ENCODE peak calls at places on chromosomes 4 and X, in five cellular contexts. V is iPS-NIHi11; F is erythroblast; H is GM13977; A is stimulated activated naive CD4-positive, alpha-beta T cell treated with Interleukin-2 at 50 U/mL for 16 hours. W is an unnamed sample.

GRCh38 chr4:6458528-6458927 is 13.9 kb downstream of the PPP2R2C start:
- DNase-seq in V (no peak), H (no peak), F (no peak), A (no peak), W (no peak)

GRCh38 chrX:117120700-117121099 is 657.9 kb upstream of the CT83 start:
- DNase-seq in F (no peak), V (no peak), A (no peak), H (no peak), W (no peak)

GRCh38 chrX:132489256-132490085 is 633 bp upstream of the MBNL3 start:
- DNase-seq in H (peak; percentile 39), F (peak; percentile 86), V (peak; percentile 35), A (peak; percentile 30), W (no peak)

GRCh38 chrX:143437439-143437838 is 79.8 kb downstream of the SPANXN3 start:
- DNase-seq in H (no peak), A (no peak), V (peak; percentile 9), F (no peak), W (no peak)

GRCh38 chr4:25310066-25310824 is 2.3 kb upstream of the ZCCHC4 start:
- DNase-seq in F (peak; percentile 9), A (no peak), V (no peak), H (peak; percentile 31), W (no peak)

GRCh38 chr4:2320152-2320551 is 58.2 kb upstream of the MXD4 start:
- DNase-seq in A (no peak), F (no peak), H (no peak), V (peak; percentile 9), W (no peak)

GRCh38 chr4:146359771-146360170 is 145.4 kb downstream of the REELD1 start:
- DNase-seq in V (no peak), A (no peak), F (no peak), H (no peak), W (no peak)

GRCh38 chr4:152643153-152644035 is 36.4 kb downstream of the TMEM154 start:
- DNase-seq in A (no peak), F (no peak), H (peak; percentile 66), V (no peak), W (no peak)

GRCh38 chr4:6338175-6338950 is 68.7 kb downstream of the WFS1 start:
- DNase-seq in V (no peak), A (no peak), H (no peak), F (no peak), W (no peak)

GRCh38 chr4:182449186-182449880 is 206.1 kb downstream of the TENM3 start:
- DNase-seq in V (peak; percentile 64), H (peak; percentile 10), F (no peak), A (no peak), W (no peak)

GRCh38 chrX:129777218-129777768 is 2.5 kb upstream of the SASH3 start:
- DNase-seq in A (peak; percentile 65), V (no peak), H (no peak), F (peak; percentile 12), W (no peak)

GRCh38 chrX:68935362-68935761 is 106.5 kb downstream of the EFNB1 start:
- DNase-seq in F (no peak), A (no peak), V (no peak), H (no peak), W (no peak)

GRCh38 chr4:89263265-89263664 is 44.3 kb downstream of the GPRIN3 start:
- DNase-seq in H (no peak), A (no peak), F (no peak), V (no peak), W (no peak)

GRCh38 chr4:156109943-156110925 is 156.6 kb upstream of the CTSO start:
- DNase-seq in A (no peak), F (no peak), V (peak; percentile 46), H (no peak), W (no peak)

GRCh38 chrX:55210931-55211677 is 9.0 kb upstream of the PAGE5 start:
- DNase-seq in H (no peak), V (no peak), F (no peak), A (no peak), W (no peak)

GRCh38 chr4:15755321-15755750 is 22.8 kb upstream of the CD38 start:
- DNase-seq in A (peak; percentile 61), F (no peak), H (no peak), V (no peak), W (no peak)

GRCh38 chr4:128234836-128235235 is 52.8 kb downstream of the PGRMC2 start:
- DNase-seq in F (no peak), H (no peak), A (no peak), V (no peak), W (no peak)

GRCh38 chrX:38699603-38700110 is 101.6 kb upstream of the MID1IP1 start:
- DNase-seq in F (no peak), H (no peak), V (peak; percentile 5), A (no peak), W (no peak)

GRCh38 chr4:74006009-74006476 is 7.6 kb upstream of the CXCL5 start:
- DNase-seq in F (no peak), H (peak; percentile 13), V (no peak), A (no peak), W (no peak)

GRCh38 chr4:90281956-90282355 is 154.8 kb downstream of the CCSER1 start:
- DNase-seq in F (no peak), H (no peak), A (no peak), V (no peak), W (no peak)

GRCh38 chr4:87848622-87849351 is 16.0 kb downstream of the MEPE start:
- DNase-seq in H (peak; percentile 43), A (no peak), V (peak; percentile 60), F (peak; percentile 65), W (peak; percentile 36)

GRCh38 chr4:112206431-112206830 is 25.2 kb upstream of the AP1AR start:
- DNase-seq in H (no peak), A (no peak), V (no peak), F (no peak), W (no peak)

GRCh38 chr4:110371016-110371795 is 104.7 kb upstream of the ENPEP start:
- DNase-seq in F (no peak), V (no peak), H (no peak), A (no peak), W (no peak)

GRCh38 chr4:24321151-24321550 is 263.2 kb downstream of the DHX15 start:
- DNase-seq in F (no peak), A (no peak), V (no peak), H (no peak), W (no peak)

GRCh38 chr4:148060264-148061138 is 328.6 kb downstream of the ARHGAP10 start:
- DNase-seq in A (peak; percentile 9), H (no peak), F (no peak), V (no peak), W (no peak)

GRCh38 chr4:150591904-150592303 is 10.0 kb downstream of the MAB21L2 start:
- DNase-seq in A (no peak), F (no peak), H (no peak), V (no peak), W (no peak)

GRCh38 chrX:150983526-150984163 is 510 bp downstream of the HMGB3 start:
- DNase-seq in V (no peak), H (peak; percentile 39), F (peak; percentile 51), A (no peak), W (no peak)

GRCh38 chrX:151743651-151744470 is 9.3 kb downstream of the CNGA2 start:
- DNase-seq in H (no peak), F (no peak), V (no peak), A (no peak), W (no peak)

GRCh38 chrX:132480581-132481203 is 8.1 kb downstream of the MBNL3 start:
- DNase-seq in F (peak; percentile 53), V (no peak), H (peak; percentile 42), A (peak; percentile 14), W (no peak)

GRCh38 chr4:7511509-7511908 is 76.8 kb upstream of the PSAPL1 start:
- DNase-seq in V (no peak), F (no peak), H (no peak), A (no peak), W (no peak)

GRCh38 chr4:7364979-7365378 is 69.8 kb downstream of the PSAPL1 start:
- DNase-seq in A (no peak), V (no peak), F (no peak), H (no peak), W (no peak)

GRCh38 chrX:129549124-129549523 is 9.1 kb downstream of the OCRL start:
- DNase-seq in V (no peak), H (no peak), A (no peak), F (no peak), W (no peak)

GRCh38 chrX:50941638-50942037 is 31.1 kb downstream of the BMP15 start:
- DNase-seq in H (no peak), A (no peak), V (no peak), F (no peak), W (no peak)

GRCh38 chr4:7420661-7421040 is 14.1 kb downstream of the PSAPL1 start:
- DNase-seq in H (no peak), F (no peak), A (no peak), V (no peak), W (no peak)

GRCh38 chrX:134631404-134632346 is 26.6 kb downstream of the PLAC1 start:
- DNase-seq in A (no peak), F (no peak), V (no peak), H (no peak), W (no peak)

GRCh38 chr4:9703391-9703790 is 78.0 kb upstream of the DRD5 start:
- DNase-seq in A (peak; percentile 38), F (peak; percentile 72), H (peak; percentile 72), V (peak; percentile 70), W (no peak)

GRCh38 chr4:41346306-41347061 is 89.8 kb downstream of the UCHL1 start:
- DNase-seq in H (no peak), A (no peak), F (no peak), V (peak; percentile 27), W (no peak)

GRCh38 chr4:47968847-47969246 is 47.6 kb downstream of the CNGA1 start:
- DNase-seq in A (no peak), H (no peak), F (no peak), V (no peak), W (no peak)

GRCh38 chrX:143669395-143669794 is 33.5 kb upstream of the SLITRK4 start:
- DNase-seq in H (no peak), V (peak; percentile 6), A (no peak), F (no peak), W (no peak)

GRCh38 chrX:40434947-40435346 is 145.8 kb upstream of the ATP6AP2 start:
- DNase-seq in A (no peak), F (peak; percentile 50), H (no peak), V (peak; percentile 61), W (no peak)

W was measured in smooth muscle cell of the brain vasculature.